ENCODE peak calls at places on chromosomes 13 and 19, in five cellular contexts. G is HL-60, V is cardiac fibroblast, T is endothelial cell, R is testis. D is an unnamed sample.

GRCh38 chr19:14375582-14376291 is 5.5 kb upstream of the ADGRE5 start:
- DNase-seq in G (no peak), V (peak), T (no peak), R (peak), D (no peak)

GRCh38 chr13:108895220-108895704 is 265.9 kb downstream of the MYO16 start:
- DNase-seq in G (no peak), V (peak), T (peak), R (no peak), D (no peak)

GRCh38 chr13:70893832-70894231 is 785.6 kb upstream of the KLHL1 start:
- DNase-seq in G (peak), V (no peak), T (no peak), R (no peak), D (no peak)

GRCh38 chr19:52722062-52723005 is 12.5 kb downstream of the ZNF611 start:
- DNase-seq in G (no peak), V (peak), T (no peak), R (no peak), D (no peak)

GRCh38 chr13:110957181-110957884 is 42.5 kb upstream of the ANKRD10 start:
- DNase-seq in G (no peak), V (peak), T (peak), R (no peak), D (no peak)

GRCh38 chr13:50645092-50645491 is 198.4 kb downstream of the DLEU7 start:
- DNase-seq in G (no peak), V (peak), T (no peak), R (no peak), D (no peak)

GRCh38 chr13:61192826-61193225 is 222.8 kb downstream of the PCDH20 start:
- DNase-seq in G (no peak), V (no peak), T (no peak), R (no peak), D (no peak)

GRCh38 chr13:79448413-79448812 is 32.5 kb upstream of the NDFIP2 start:
- DNase-seq in G (peak), V (peak), T (no peak), R (no peak), D (no peak)

GRCh38 chr19:45640849-45641273 is 1.7 kb upstream of the EML2 start:
- DNase-seq in G (no peak), V (no peak), T (no peak), R (no peak), D (no peak)

GRCh38 chr13:49113526-49114286 is 106.4 kb upstream of the MLNR start:
- DNase-seq in G (no peak), V (peak), T (no peak), R (no peak), D (no peak)

GRCh38 chr19:3469638-3470499 is 10.5 kb downstream of the SMIM24 start:
- DNase-seq in G (no peak), V (no peak), T (no peak), R (no peak), D (no peak)

GRCh38 chr13:86946734-86947133 is 724.4 kb upstream of the SLITRK5 start:
- DNase-seq in G (no peak), V (no peak), T (no peak), R (no peak), D (no peak)

GRCh38 chr19:47002106-47002766 is 17.4 kb upstream of the NPAS1 start:
- DNase-seq in G (no peak), V (no peak), T (no peak), R (no peak), D (no peak)

DNA sequence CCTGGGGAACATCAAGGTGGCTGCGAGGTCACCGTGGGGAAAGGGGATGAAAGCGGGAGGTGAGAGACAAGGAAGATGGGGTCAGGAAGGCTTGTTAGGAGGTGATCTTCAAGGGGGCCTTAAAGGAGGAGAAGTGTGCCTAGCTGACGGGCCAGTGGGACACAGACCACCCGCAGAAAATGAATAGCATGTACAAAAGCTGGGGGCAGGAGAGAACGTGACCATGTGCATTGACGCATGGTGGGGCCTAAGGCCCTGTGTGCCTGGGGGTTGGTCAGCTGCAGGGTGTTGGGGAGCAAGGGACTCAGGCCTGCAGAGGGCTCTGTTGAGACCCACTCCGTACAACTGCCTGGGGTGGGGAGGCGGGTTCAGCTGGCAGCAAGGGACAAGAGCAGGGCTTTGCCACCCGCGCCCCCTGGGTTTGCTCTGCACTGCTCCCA is 5.9 kb downstream of the RAB8A start:
- DNase-seq in G (peak), V (no peak), T (no peak), R (no peak), D (no peak)
- TF ChIP-seq CTCF in G (peak), V (no peak), T (no peak), R (no peak), D (no peak)

DNA sequence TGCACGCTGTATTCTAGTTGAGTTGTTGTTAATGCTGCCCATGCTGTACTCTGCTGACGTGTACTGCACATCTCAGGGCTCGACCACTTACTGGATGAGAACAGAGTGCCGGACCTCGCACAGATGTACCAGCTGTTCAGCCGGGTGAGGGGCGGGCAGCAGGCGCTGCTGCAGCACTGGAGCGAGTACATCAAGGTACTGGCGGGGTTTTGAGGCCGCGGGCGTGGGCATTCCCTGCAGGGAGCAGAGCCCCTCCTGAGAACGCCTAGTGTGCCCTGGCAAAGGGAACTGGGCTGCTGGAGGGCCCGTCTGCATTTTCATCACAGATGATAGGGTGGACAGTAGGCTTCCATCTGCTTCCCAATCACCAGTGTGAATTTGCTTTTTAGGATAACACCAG is 29.9 kb downstream of the CUL4A start:
- DNase-seq in G (no peak), V (no peak), T (no peak), R (no peak), D (no peak)
- TF ChIP-seq CTCF in G (no peak), V (no peak), T (no peak), R (no peak), D (no peak)

DNA sequence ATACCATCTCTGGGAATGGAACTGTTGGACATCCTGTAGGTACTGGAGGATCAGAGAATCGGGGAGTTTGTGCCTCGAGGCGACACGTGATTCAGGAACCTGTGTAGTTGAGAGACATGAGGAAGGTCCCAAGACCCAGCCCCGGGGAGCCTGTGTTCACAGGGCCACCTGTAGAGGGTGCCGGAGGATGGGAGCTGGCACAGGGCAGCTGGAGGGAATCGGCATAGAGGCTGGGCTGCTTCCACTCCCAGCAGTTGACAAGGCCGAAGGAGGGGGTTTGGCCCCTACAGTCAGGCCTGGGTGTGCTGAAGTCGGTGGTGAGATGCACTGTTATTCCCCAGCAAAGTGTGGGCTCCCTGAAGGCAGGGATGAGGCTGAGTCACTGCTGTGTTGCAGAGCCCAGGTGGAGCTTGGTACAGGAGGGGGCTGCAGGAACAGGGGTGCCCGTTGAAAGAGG is 2.5 kb upstream of the ISYNA1 start:
- DNase-seq in G (peak), V (no peak), T (no peak), R (no peak), D (peak)
- TF ChIP-seq CTCF in G (peak), V (peak), T (no peak), R (peak), D (no peak)

DNA sequence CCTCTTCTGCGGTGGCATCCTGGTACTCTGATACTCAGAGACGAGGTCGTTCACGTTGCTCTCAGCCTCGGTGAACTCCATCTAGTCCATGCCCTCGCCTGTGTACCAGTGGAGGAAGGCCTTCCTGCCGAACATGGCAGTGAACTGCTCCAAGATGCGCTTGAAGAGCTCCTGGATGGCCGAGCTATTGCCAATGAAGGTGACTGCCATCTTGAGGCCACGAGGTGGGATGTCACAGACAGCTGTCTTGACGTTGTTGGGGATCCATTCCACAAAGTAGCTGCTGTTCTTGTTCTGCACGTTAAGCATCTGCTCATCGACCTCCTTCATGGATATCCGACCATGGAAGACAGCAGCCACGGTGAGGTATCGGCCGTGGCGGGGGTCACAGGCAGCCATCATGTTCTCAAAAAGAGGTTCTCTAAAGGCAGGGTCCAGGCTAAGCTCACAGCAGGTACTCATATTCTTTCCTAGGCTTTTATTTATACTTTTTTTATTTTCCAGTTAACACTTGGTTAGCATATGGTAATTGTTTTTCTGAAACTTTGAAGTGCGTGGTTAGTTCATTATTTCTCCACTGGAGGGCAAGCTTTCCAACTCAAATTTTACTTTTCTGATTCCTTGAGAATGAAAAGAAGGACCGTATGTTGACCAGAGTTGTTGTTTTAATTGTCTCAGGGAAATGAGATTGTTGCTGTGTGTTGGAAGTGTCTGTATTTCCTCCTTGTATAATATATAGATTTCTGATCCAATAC is 72.4 kb upstream of the RGCC start:
- DNase-seq in G (no peak), V (peak), T (no peak), R (no peak), D (no peak)
- TF ChIP-seq CTCF in G (peak), V (peak), T (peak), R (peak), D (peak)

GRCh38 chr13:32956595-32956933 is 59.7 kb upstream of the KL start:
- DNase-seq in G (no peak), V (no peak), T (no peak), R (no peak), D (no peak)
- TF ChIP-seq CTCF in G (no peak), V (no peak), T (no peak), R (no peak), D (no peak)

DNA sequence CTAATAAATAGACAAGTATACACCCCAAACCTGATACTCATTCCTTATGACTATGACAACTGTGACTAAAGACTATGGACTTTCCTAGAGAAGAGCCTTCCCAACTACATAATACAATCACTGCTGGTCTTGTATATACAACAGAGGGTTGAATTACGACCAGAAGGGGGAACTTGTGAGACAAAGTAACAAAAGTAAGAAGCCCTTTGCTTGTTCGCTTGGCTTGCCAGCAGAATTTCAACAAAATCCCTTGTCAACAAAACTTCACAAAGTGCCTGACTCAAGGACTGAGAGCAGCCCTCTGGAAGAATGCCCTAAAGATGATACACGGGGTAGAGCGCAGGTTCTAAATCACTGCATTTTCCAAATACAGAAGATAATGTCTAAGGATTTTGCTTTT is 99.4 kb downstream of the WASF3 start:
- DNase-seq in G (no peak), V (peak), T (no peak), R (peak), D (no peak)
- TF ChIP-seq CTCF in G (no peak), V (no peak), T (no peak), R (no peak), D (no peak)

DNA sequence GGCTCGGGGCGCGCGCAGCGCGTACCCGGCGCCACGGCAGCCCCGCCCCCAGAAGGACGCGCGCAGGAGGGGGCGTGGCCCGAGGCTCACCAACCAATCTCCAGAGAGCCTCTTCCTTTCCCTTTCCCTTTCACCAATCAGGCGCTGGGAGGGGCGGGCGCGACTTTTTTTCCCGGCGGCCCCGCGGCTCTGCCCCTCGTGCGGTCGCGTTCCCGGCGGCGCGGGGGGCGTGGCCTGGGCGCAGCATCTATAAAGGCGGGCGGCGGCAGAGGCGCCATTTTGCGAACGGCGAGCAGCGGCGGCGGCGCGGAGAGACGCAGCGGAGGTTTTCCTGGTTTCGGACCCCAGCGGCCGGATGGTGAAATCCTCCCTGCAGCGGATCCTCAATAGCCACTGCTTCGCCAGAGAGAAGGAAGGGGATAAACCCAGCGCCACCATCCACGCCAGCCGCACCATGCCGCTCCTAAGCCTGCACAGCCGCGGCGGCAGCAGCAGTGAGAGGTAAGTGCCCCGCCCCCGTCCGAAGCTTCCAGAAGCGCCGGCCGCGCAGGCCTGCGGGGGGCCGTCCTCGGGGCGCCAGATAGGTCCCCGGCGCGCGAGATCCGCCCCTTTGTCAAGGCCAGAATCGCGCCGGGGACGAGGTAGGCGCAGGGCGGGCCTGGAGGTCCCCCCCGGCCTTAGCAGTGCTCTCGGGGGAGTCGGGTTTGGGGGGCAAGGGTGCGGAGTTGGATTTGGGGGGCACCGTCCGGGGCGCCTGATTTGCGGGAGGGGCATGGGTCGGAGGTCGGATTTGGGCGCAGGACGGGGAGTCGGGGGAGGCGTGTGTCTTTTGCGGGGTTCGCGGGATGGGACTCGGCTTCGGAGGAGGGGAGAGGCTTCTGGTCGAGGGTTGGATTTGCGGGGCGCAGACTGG is 12.5 kb downstream of the PEAK3 start:
- DNase-seq in G (peak), V (peak), T (peak), R (peak), D (peak)
- TF ChIP-seq CTCF in G (no peak), V (no peak), T (no peak), R (peak), D (no peak)

DNA sequence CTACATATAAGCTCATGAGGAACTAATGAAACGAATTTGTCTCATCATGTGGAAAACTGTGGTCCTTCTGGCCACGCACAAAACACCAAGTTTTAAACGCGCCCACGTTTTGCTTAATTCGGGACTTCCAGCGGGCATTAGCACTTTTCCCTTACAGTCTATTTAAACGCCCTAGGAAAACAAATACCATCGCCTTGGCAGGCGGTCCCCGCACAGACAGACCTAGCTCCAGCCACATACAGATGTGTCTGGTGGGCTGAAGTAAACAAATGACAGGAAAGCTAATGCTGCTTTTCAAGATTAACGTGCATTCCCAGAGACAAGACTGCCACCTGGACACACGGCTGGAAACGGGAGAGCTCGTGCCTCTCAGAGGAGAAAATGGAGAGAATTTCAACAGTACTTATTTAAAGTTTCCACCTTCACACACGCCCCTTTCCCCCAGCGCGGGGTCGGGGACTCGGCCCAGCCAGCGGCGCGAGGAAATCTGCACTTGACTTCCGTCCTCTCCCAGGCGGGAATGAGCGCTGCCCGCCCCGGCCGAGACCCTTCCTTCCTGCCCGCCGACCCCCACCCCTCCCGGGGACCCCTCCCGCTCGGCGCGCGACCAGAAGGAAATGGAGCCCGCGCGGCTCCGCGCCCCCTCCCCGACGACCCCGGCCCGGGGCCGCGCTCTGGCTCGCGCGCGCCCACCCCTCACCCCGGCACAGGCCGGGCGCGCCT is 929 bp downstream of the USP12 start:
- DNase-seq in G (no peak), V (no peak), T (peak), R (peak), D (peak)
- TF ChIP-seq CTCF in G (no peak), V (no peak), T (no peak), R (no peak), D (no peak)

GRCh38 chr13:40125336-40125735 is 469.9 kb downstream of the COG6 start:
- DNase-seq in G (no peak), V (no peak), T (no peak), R (no peak), D (no peak)
- TF ChIP-seq CTCF in G (no peak), V (no peak), T (no peak), R (no peak), D (no peak)

GRCh38 chr19:11694533-11695439 is 44.0 kb downstream of the ZNF823 start:
- DNase-seq in G (no peak), V (peak), T (peak), R (peak), D (peak)

GRCh38 chr19:11698231-11698630 is 40.5 kb downstream of the ZNF823 start:
- DNase-seq in G (no peak), V (no peak), T (no peak), R (no peak), D (no peak)

GRCh38 chr19:11705474-11705873 is 33.3 kb downstream of the ZNF823 start:
- DNase-seq in G (no peak), V (no peak), T (no peak), R (no peak), D (no peak)

GRCh38 chr19:11697284-11697855 is 41.4 kb downstream of the ZNF823 start:
- DNase-seq in G (no peak), V (no peak), T (no peak), R (no peak), D (no peak)

GRCh38 chr19:11699931-11700794 is 38.6 kb downstream of the ZNF823 start:
- DNase-seq in G (no peak), V (peak), T (peak), R (no peak), D (no peak)
- TF ChIP-seq CTCF in G (peak), V (peak), T (peak), R (peak), D (peak)

D was measured in glutamatergic neuron.